ENCODE peak calls at places on chromosomes 16 and 17, in five cellular contexts. I is GM23338, V is GM23248, N is endothelial cell of umbilical vein, O is fibroblast of lung. G is an unnamed sample.

GRCh38 chr16:65917466-65917865 is 449.0 kb upstream of the CDH5 start:
- DNase-seq in O (no peak), N (no peak), V (no peak), I (no peak), G (no peak)

GRCh38 chr16:23905027-23905426 is 69.2 kb downstream of the PRKCB start:
- DNase-seq in N (peak; percentile 36), I (peak; percentile 86), V (peak; percentile 88), O (peak; percentile 62), G (peak; percentile 68)

GRCh38 chr17:39863918-39864746 is at the start of gene IKZF3:
- DNase-seq in I (peak; percentile 91), O (peak; percentile 5), N (peak; percentile 35), V (peak; percentile 37), G (no peak)

GRCh38 chr17:67390646-67391480 is 13.8 kb downstream of the PITPNC1 start:
- DNase-seq in I (no peak), V (peak; percentile 95), N (peak; percentile 93), O (peak; percentile 98), G (no peak)

GRCh38 chr16:75203106-75203505 is 3.9 kb downstream of the CTRB2 start:
- DNase-seq in O (no peak), N (no peak), I (no peak), V (no peak), G (no peak)

GRCh38 chr17:45270828-45271418 is 9.0 kb upstream of the SPATA32 start:
- DNase-seq in I (peak; percentile 75), V (peak; percentile 28), O (no peak), N (no peak), G (no peak)

GRCh38 chr17:79531696-79532095 is 79.2 kb downstream of the RBFOX3 start:
- DNase-seq in I (no peak), V (no peak), O (no peak), N (no peak), G (no peak)

GRCh38 chr16:84378099-84378498 is 9.8 kb downstream of the ATP2C2 start:
- DNase-seq in V (no peak), I (no peak), O (no peak), N (no peak), G (no peak)

GRCh38 chr17:66535611-66536010 is 233.2 kb downstream of the PRKCA start:
- DNase-seq in I (no peak), V (no peak), O (no peak), N (no peak), G (no peak)

GRCh38 chr17:42809250-42809649 is 10.6 kb downstream of the CNTD1 start:
- DNase-seq in N (no peak), I (no peak), O (peak; percentile 85), V (peak; percentile 96), G (no peak)

GRCh38 chr17:75509528-75510258 is 5.6 kb downstream of the CASKIN2 start:
- DNase-seq in N (peak; percentile 32), I (no peak), O (no peak), V (no peak), G (no peak)

GRCh38 chr17:73189417-73190099 is 3.3 kb upstream of the COG1 start:
- DNase-seq in I (peak; percentile 68), N (no peak), O (peak; percentile 46), V (peak; percentile 64), G (no peak)

GRCh38 chr16:50679266-50679665 is 1.8 kb downstream of the SNX20 start:
- DNase-seq in I (no peak), O (no peak), V (no peak), N (no peak), G (no peak)

GRCh38 chr16:3062553-3062952 is 2.9 kb upstream of the IL32 start:
- DNase-seq in V (no peak), O (no peak), I (no peak), N (no peak), G (no peak)

GRCh38 chr17:35489944-35490343 is 41.4 kb upstream of the SLFN13 start:
- DNase-seq in O (no peak), I (peak; percentile 65), V (no peak), N (no peak), G (no peak)

GRCh38 chr17:56184650-56185049 is 31.4 kb downstream of the ANKFN1 start:
- DNase-seq in I (no peak), V (no peak), O (no peak), N (no peak), G (no peak)

GRCh38 chr16:70700101-70701020 is 14.5 kb upstream of the MTSS2 start:
- DNase-seq in O (no peak), I (no peak), N (no peak), V (no peak), G (no peak)

GRCh38 chr17:199195-199604 is 17.8 kb upstream of the DOC2B start:
- DNase-seq in V (peak; percentile 34), I (no peak), N (peak; percentile 50), O (peak; percentile 35), G (no peak)

GRCh38 chr17:70050192-70050591 is 24.8 kb upstream of the KCNJ16 start:
- DNase-seq in O (peak; percentile 48), I (no peak), N (no peak), V (no peak), G (no peak)

GRCh38 chr16:88341551-88342290 is 41.0 kb upstream of the ZNF469 start:
- DNase-seq in I (no peak), V (no peak), O (no peak), N (no peak), G (no peak)

GRCh38 chr16:87795336-87795735 is 29.6 kb upstream of the KLHDC4 start:
- DNase-seq in V (no peak), O (no peak), I (no peak), N (no peak), G (no peak)

GRCh38 chr16:19283637-19284036 is 1.9 kb upstream of the CLEC19A start:
- DNase-seq in V (no peak), N (no peak), I (no peak), O (no peak), G (peak; percentile 38)

GRCh38 chr17:19336938-19337711 is 25.4 kb downstream of the B9D1 start:
- DNase-seq in N (no peak), O (peak; percentile 20), I (peak; percentile 54), V (no peak), G (no peak)

GRCh38 chr17:48626202-48626469 is at the start of gene HOXB9:
- DNase-seq in I (no peak), O (no peak), N (no peak), V (no peak), G (no peak)

GRCh38 chr17:48627242-48627597 is 1.1 kb upstream of the HOXB9 start:
- DNase-seq in I (no peak), V (no peak), O (no peak), N (no peak), G (no peak)

GRCh38 chr17:48627625-48628510 is 1.7 kb upstream of the HOXB9 start:
- DNase-seq in V (no peak), O (no peak), N (no peak), I (no peak), G (no peak)

GRCh38 chr17:48625502-48626201 is 506 bp downstream of the HOXB9 start:
- DNase-seq in V (peak; percentile 55), N (peak; percentile 35), I (peak; percentile 66), O (no peak), G (no peak)

GRCh38 chr17:48626470-48627241 is 498 bp upstream of the HOXB9 start:
- DNase-seq in I (peak; percentile 73), O (peak; percentile 15), N (peak; percentile 22), V (peak; percentile 51), G (no peak)
- TF ChIP-seq EZH2 in I (peak; percentile 95), O (peak; percentile 84), N (peak; percentile 33), V (no peak), G (peak; percentile 89)

DNA sequence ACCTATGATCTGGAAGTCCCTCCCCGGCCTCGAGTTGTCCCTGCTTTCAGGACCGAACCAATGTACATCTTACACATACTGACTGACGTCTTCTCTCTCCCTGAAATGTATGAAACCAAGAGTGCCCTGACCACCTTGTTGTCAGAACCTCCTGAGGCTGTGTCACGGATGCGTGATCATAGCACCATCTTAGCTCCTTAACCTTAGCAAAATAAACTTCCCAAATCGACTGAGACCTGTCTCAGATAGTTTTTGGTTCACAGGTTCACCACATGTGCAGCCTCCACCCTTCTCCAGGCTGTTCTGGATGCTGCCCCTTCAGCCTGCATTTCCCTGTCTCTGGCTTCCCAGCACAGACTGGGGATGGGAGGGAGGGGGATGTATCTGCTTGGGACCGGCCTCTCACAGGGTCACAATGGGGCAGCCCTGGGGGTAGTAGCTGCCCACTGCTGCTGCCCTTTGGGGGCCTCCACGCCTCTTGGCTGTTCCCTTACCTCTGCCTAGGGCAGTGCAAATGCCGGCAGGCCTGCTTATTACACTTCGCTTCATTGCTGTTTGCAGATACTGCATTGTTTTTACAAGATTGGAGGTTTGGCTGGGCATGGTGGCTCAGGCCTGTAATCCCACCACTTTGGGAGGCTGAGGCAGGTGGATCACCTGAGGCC is 69.8 kb downstream of the NT5M start:
- DNase-seq in O (no peak), V (no peak), I (no peak), N (no peak), G (no peak)
- H3K4me1 ChIP-seq in O (no peaks in the 10 kb centered on the region), V (peaks cover 7% of the 10 kb centered on the region), I (no peaks in the 10 kb centered on the region), N (no peaks in the 10 kb centered on the region), G (no peaks in the 10 kb centered on the region)

DNA sequence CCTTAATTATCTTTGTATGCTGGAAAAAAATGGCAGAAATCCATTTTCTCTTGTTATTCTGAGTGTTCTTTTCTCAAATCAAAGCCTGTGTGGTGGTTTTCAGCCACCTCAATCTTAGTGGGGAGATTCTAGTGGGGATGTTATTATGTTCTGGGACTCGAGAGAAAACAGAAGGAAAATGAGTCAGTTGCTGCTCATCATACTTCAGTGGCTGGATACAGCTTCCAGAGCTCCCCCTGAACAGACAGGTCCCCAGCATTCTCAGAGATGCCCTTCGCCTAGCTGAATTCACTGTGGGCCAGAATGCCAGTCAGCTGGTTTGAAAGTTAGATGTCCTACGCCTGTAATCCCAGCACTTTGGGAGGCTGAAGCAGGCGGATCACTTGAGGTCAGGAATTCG is 8.5 kb downstream of the ST6GALNAC1 start:
- DNase-seq in V (peak; percentile 63), I (no peak), O (peak; percentile 48), N (no peak), G (no peak)
- H3K4me2 ChIP-seq in V (peak overlapping the region; percentile 55), I (no peak overlapping the region), O (no peak overlapping the region), N (no peak overlapping the region), G (no peak overlapping the region)

GRCh38 chr16:86288716-86289294 is 221.5 kb upstream of the FOXF1 start:
- DNase-seq in V (no peak), O (no peak), N (no peak), I (peak; percentile 60), G (no peak)
- TF ChIP-seq EZH2 in V (peak; percentile 18), O (no peak), N (no peak), I (peak; percentile 84), G (no peak)

GRCh38 chr17:65058615-65059014 is 2.1 kb upstream of the GNA13 start:
- DNase-seq in V (no peak), I (no peak), N (no peak), O (no peak), G (no peak)

GRCh38 chr17:65058151-65058550 is 1.6 kb upstream of the GNA13 start:
- DNase-seq in N (no peak), I (no peak), O (no peak), V (no peak), G (no peak)

GRCh38 chr17:65062168-65062915 is 5.8 kb upstream of the GNA13 start:
- DNase-seq in O (no peak), I (peak; percentile 40), N (no peak), V (peak; percentile 24), G (no peak)

GRCh38 chr17:65061621-65062020 is 5.1 kb upstream of the GNA13 start:
- DNase-seq in N (no peak), V (no peak), I (peak; percentile 54), O (no peak), G (no peak)

DNA sequence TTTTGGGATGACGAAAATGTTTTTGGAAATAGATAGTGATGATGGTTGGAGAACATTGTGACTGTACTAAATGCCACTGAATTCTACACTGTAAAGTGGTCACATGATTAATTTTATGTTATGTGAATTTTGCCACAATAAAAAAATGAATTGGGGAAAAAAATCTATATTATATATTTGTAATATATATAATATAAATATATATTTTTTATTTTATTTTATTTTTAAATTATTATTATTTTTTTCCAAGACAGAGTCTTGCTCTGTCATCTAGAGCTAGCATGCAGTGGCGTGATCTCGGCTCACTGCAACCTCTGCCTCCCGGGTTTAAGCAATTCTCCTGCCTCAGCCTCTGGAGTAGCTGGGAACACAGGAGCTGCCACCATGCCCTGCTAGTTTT is 4.3 kb upstream of the GNA13 start:
- DNase-seq in O (no peak), V (no peak), I (no peak), N (no peak), G (no peak)
- H3K4me1 ChIP-seq in O (peaks cover 7% of the 10 kb centered on the region), V (peaks cover 20% of the 10 kb centered on the region), I (peaks cover 32% of the 10 kb centered on the region), N (no peaks in the 10 kb centered on the region), G (peaks cover 65% of the 10 kb centered on the region)